ENCODE peak calls at places on chromosomes 12 and 14, in seven cellular contexts. One of them, this sample, is unnamed.

GRCh38 chr12:72612171-72612570 is 340.0 kb downstream of the TRHDE start:
- DNase-seq in type B pancreatic cell: no peak
- DNase-seq in endothelial cell: no peak
- DNase-seq in activated CD8-positive, alpha-beta T cell treated with anti-CD3 and anti-CD28 coated beads, Interleukin-2, amount 10 ng/mL, durations not matched to agents 7 days and 5 days: no peak
- DNase-seq in EL: no peak
- DNase-seq in progenitor cell of endocrine pancreas: no peak
- DNase-seq in RPMI7951: no peak
- DNase-seq in this sample: no peak

GRCh38 chr14:63438065-63438757 is 105.0 kb downstream of the PPP2R5E start:
- DNase-seq in type B pancreatic cell: no peak
- DNase-seq in endothelial cell: no peak
- DNase-seq in activated CD8-positive, alpha-beta T cell treated with anti-CD3 and anti-CD28 coated beads, Interleukin-2, amount 10 ng/mL, durations not matched to agents 7 days and 5 days: peak; percentile 61
- DNase-seq in EL: peak; percentile 95
- DNase-seq in progenitor cell of endocrine pancreas: no peak
- DNase-seq in RPMI7951: peak; percentile 93
- DNase-seq in this sample: peak; percentile 76

GRCh38 chr14:102140027-102140749 is 491 bp downstream of the WDR20 start:
- DNase-seq in type B pancreatic cell: no peak
- DNase-seq in endothelial cell: peak; percentile 28
- DNase-seq in activated CD8-positive, alpha-beta T cell treated with anti-CD3 and anti-CD28 coated beads, Interleukin-2, amount 10 ng/mL, durations not matched to agents 7 days and 5 days: peak; percentile 57
- DNase-seq in EL: peak; percentile 57
- DNase-seq in progenitor cell of endocrine pancreas: peak; percentile 17
- DNase-seq in RPMI7951: peak; percentile 34
- DNase-seq in this sample: peak; percentile 74

GRCh38 chr14:104421401-104421821 is 158.2 kb upstream of the C14orf180 start:
- DNase-seq in type B pancreatic cell: no peak
- DNase-seq in endothelial cell: no peak
- DNase-seq in activated CD8-positive, alpha-beta T cell treated with anti-CD3 and anti-CD28 coated beads, Interleukin-2, amount 10 ng/mL, durations not matched to agents 7 days and 5 days: no peak
- DNase-seq in EL: no peak
- DNase-seq in progenitor cell of endocrine pancreas: no peak
- DNase-seq in RPMI7951: no peak
- DNase-seq in this sample: peak; percentile 43

GRCh38 chr14:80565001-80565400 is 353.7 kb upstream of the DIO2 start:
- DNase-seq in type B pancreatic cell: no peak
- DNase-seq in endothelial cell: no peak
- DNase-seq in activated CD8-positive, alpha-beta T cell treated with anti-CD3 and anti-CD28 coated beads, Interleukin-2, amount 10 ng/mL, durations not matched to agents 7 days and 5 days: no peak
- DNase-seq in EL: no peak
- DNase-seq in progenitor cell of endocrine pancreas: no peak
- DNase-seq in RPMI7951: no peak
- DNase-seq in this sample: no peak

GRCh38 chr12:109114644-109115043 is 1.7 kb upstream of the ACACB start:
- DNase-seq in type B pancreatic cell: no peak
- DNase-seq in endothelial cell: no peak
- DNase-seq in activated CD8-positive, alpha-beta T cell treated with anti-CD3 and anti-CD28 coated beads, Interleukin-2, amount 10 ng/mL, durations not matched to agents 7 days and 5 days: no peak
- DNase-seq in EL: no peak
- DNase-seq in progenitor cell of endocrine pancreas: no peak
- DNase-seq in RPMI7951: no peak
- DNase-seq in this sample: no peak

GRCh38 chr12:57616383-57617101 is 5.3 kb downstream of the ARHGEF25 start:
- DNase-seq in type B pancreatic cell: no peak
- DNase-seq in endothelial cell: no peak
- DNase-seq in activated CD8-positive, alpha-beta T cell treated with anti-CD3 and anti-CD28 coated beads, Interleukin-2, amount 10 ng/mL, durations not matched to agents 7 days and 5 days: no peak
- DNase-seq in EL: peak; percentile 68
- DNase-seq in progenitor cell of endocrine pancreas: no peak
- DNase-seq in RPMI7951: peak; percentile 39
- DNase-seq in this sample: no peak

GRCh38 chr12:52522346-52523011 is 2.3 kb upstream of the KRT5 start:
- DNase-seq in type B pancreatic cell: peak; percentile 34
- DNase-seq in endothelial cell: no peak
- DNase-seq in activated CD8-positive, alpha-beta T cell treated with anti-CD3 and anti-CD28 coated beads, Interleukin-2, amount 10 ng/mL, durations not matched to agents 7 days and 5 days: peak; percentile 8
- DNase-seq in EL: peak; percentile 23
- DNase-seq in progenitor cell of endocrine pancreas: peak; percentile 7
- DNase-seq in RPMI7951: peak; percentile 9
- DNase-seq in this sample: peak; percentile 53

GRCh38 chr12:52495385-52495784 is 2.3 kb upstream of the KRT6A start:
- DNase-seq in type B pancreatic cell: no peak
- DNase-seq in endothelial cell: no peak
- DNase-seq in activated CD8-positive, alpha-beta T cell treated with anti-CD3 and anti-CD28 coated beads, Interleukin-2, amount 10 ng/mL, durations not matched to agents 7 days and 5 days: no peak
- DNase-seq in EL: no peak
- DNase-seq in progenitor cell of endocrine pancreas: no peak
- DNase-seq in RPMI7951: no peak
- DNase-seq in this sample: no peak

GRCh38 chr12:121245951-121246350 is 36.0 kb downstream of the P2RX4 start:
- DNase-seq in type B pancreatic cell: no peak
- DNase-seq in endothelial cell: no peak
- DNase-seq in activated CD8-positive, alpha-beta T cell treated with anti-CD3 and anti-CD28 coated beads, Interleukin-2, amount 10 ng/mL, durations not matched to agents 7 days and 5 days: no peak
- DNase-seq in EL: no peak
- DNase-seq in progenitor cell of endocrine pancreas: no peak
- DNase-seq in RPMI7951: no peak
- DNase-seq in this sample: no peak

GRCh38 chr14:61296707-61297502 is 15.8 kb upstream of the TMEM30B start:
- DNase-seq in type B pancreatic cell: no peak
- DNase-seq in endothelial cell: no peak
- DNase-seq in activated CD8-positive, alpha-beta T cell treated with anti-CD3 and anti-CD28 coated beads, Interleukin-2, amount 10 ng/mL, durations not matched to agents 7 days and 5 days: peak; percentile 50
- DNase-seq in EL: peak; percentile 39
- DNase-seq in progenitor cell of endocrine pancreas: no peak
- DNase-seq in RPMI7951: peak; percentile 26
- DNase-seq in this sample: no peak

GRCh38 chr12:32605326-32606095 is 73.6 kb upstream of the DNM1L start:
- DNase-seq in type B pancreatic cell: no peak
- DNase-seq in endothelial cell: no peak
- DNase-seq in activated CD8-positive, alpha-beta T cell treated with anti-CD3 and anti-CD28 coated beads, Interleukin-2, amount 10 ng/mL, durations not matched to agents 7 days and 5 days: no peak
- DNase-seq in EL: no peak
- DNase-seq in progenitor cell of endocrine pancreas: no peak
- DNase-seq in RPMI7951: no peak
- DNase-seq in this sample: no peak

GRCh38 chr12:25063873-25064598 is 115.1 kb upstream of the BCAT1 start:
- DNase-seq in type B pancreatic cell: no peak
- DNase-seq in endothelial cell: no peak
- DNase-seq in activated CD8-positive, alpha-beta T cell treated with anti-CD3 and anti-CD28 coated beads, Interleukin-2, amount 10 ng/mL, durations not matched to agents 7 days and 5 days: no peak
- DNase-seq in EL: no peak
- DNase-seq in progenitor cell of endocrine pancreas: no peak
- DNase-seq in RPMI7951: no peak
- DNase-seq in this sample: no peak

GRCh38 chr12:96516472-96517417 is 27.4 kb downstream of the CFAP54 start:
- DNase-seq in type B pancreatic cell: peak; percentile 72
- DNase-seq in endothelial cell: peak; percentile 80
- DNase-seq in activated CD8-positive, alpha-beta T cell treated with anti-CD3 and anti-CD28 coated beads, Interleukin-2, amount 10 ng/mL, durations not matched to agents 7 days and 5 days: peak; percentile 93
- DNase-seq in EL: peak; percentile 72
- DNase-seq in progenitor cell of endocrine pancreas: peak; percentile 40
- DNase-seq in RPMI7951: peak; percentile 62
- DNase-seq in this sample: no peak

GRCh38 chr12:93713060-93713459 is 35.9 kb downstream of the CRADD start:
- DNase-seq in type B pancreatic cell: no peak
- DNase-seq in endothelial cell: no peak
- DNase-seq in activated CD8-positive, alpha-beta T cell treated with anti-CD3 and anti-CD28 coated beads, Interleukin-2, amount 10 ng/mL, durations not matched to agents 7 days and 5 days: no peak
- DNase-seq in EL: no peak
- DNase-seq in progenitor cell of endocrine pancreas: no peak
- DNase-seq in RPMI7951: no peak
- DNase-seq in this sample: no peak

GRCh38 chr12:105523164-105524057 is 192.9 kb downstream of the C12orf75 start:
- DNase-seq in type B pancreatic cell: peak; percentile 78
- DNase-seq in endothelial cell: no peak
- DNase-seq in activated CD8-positive, alpha-beta T cell treated with anti-CD3 and anti-CD28 coated beads, Interleukin-2, amount 10 ng/mL, durations not matched to agents 7 days and 5 days: no peak
- DNase-seq in EL: peak; percentile 96
- DNase-seq in progenitor cell of endocrine pancreas: no peak
- DNase-seq in RPMI7951: peak; percentile 92
- DNase-seq in this sample: peak; percentile 90

GRCh38 chr12:15634010-15634676 is 155.0 kb downstream of the EPS8 start:
- DNase-seq in type B pancreatic cell: no peak
- DNase-seq in endothelial cell: no peak
- DNase-seq in activated CD8-positive, alpha-beta T cell treated with anti-CD3 and anti-CD28 coated beads, Interleukin-2, amount 10 ng/mL, durations not matched to agents 7 days and 5 days: no peak
- DNase-seq in EL: peak; percentile 39
- DNase-seq in progenitor cell of endocrine pancreas: no peak
- DNase-seq in RPMI7951: no peak
- DNase-seq in this sample: no peak

GRCh38 chr12:51815571-51815970 is 32.9 kb downstream of the FIGNL2 start:
- DNase-seq in type B pancreatic cell: no peak
- DNase-seq in endothelial cell: no peak
- DNase-seq in activated CD8-positive, alpha-beta T cell treated with anti-CD3 and anti-CD28 coated beads, Interleukin-2, amount 10 ng/mL, durations not matched to agents 7 days and 5 days: no peak
- DNase-seq in EL: no peak
- DNase-seq in progenitor cell of endocrine pancreas: no peak
- DNase-seq in RPMI7951: no peak
- DNase-seq in this sample: no peak

GRCh38 chr12:2691340-2692111 is 103.2 kb upstream of the FKBP4 start:
- DNase-seq in type B pancreatic cell: peak; percentile 71
- DNase-seq in endothelial cell: peak; percentile 41
- DNase-seq in activated CD8-positive, alpha-beta T cell treated with anti-CD3 and anti-CD28 coated beads, Interleukin-2, amount 10 ng/mL, durations not matched to agents 7 days and 5 days: peak; percentile 78
- DNase-seq in EL: no peak
- DNase-seq in progenitor cell of endocrine pancreas: no peak
- DNase-seq in RPMI7951: no peak
- DNase-seq in this sample: no peak

GRCh38 chr12:114476159-114476558 is 70.2 kb upstream of the TBX5 start:
- DNase-seq in type B pancreatic cell: no peak
- DNase-seq in endothelial cell: no peak
- DNase-seq in activated CD8-positive, alpha-beta T cell treated with anti-CD3 and anti-CD28 coated beads, Interleukin-2, amount 10 ng/mL, durations not matched to agents 7 days and 5 days: no peak
- DNase-seq in EL: peak; percentile 48
- DNase-seq in progenitor cell of endocrine pancreas: no peak
- DNase-seq in RPMI7951: peak; percentile 29
- DNase-seq in this sample: no peak

GRCh38 chr12:64824500-64825142 is at the start of gene TBC1D30:
- DNase-seq in type B pancreatic cell: peak; percentile 70
- DNase-seq in endothelial cell: peak; percentile 28
- DNase-seq in activated CD8-positive, alpha-beta T cell treated with anti-CD3 and anti-CD28 coated beads, Interleukin-2, amount 10 ng/mL, durations not matched to agents 7 days and 5 days: peak; percentile 23
- DNase-seq in EL: peak; percentile 16
- DNase-seq in progenitor cell of endocrine pancreas: peak; percentile 14
- DNase-seq in RPMI7951: peak; percentile 17
- DNase-seq in this sample: no peak

GRCh38 chr12:119153477-119154434 is 25.0 kb upstream of the HSPB8 start:
- DNase-seq in type B pancreatic cell: peak; percentile 80
- DNase-seq in endothelial cell: peak; percentile 82
- DNase-seq in activated CD8-positive, alpha-beta T cell treated with anti-CD3 and anti-CD28 coated beads, Interleukin-2, amount 10 ng/mL, durations not matched to agents 7 days and 5 days: peak; percentile 22
- DNase-seq in EL: peak; percentile 34
- DNase-seq in progenitor cell of endocrine pancreas: peak; percentile 88
- DNase-seq in RPMI7951: no peak
- DNase-seq in this sample: no peak

GRCh38 chr14:68233385-68233784 is 413.8 kb downstream of the RAD51B start:
- DNase-seq in type B pancreatic cell: no peak
- DNase-seq in endothelial cell: no peak
- DNase-seq in activated CD8-positive, alpha-beta T cell treated with anti-CD3 and anti-CD28 coated beads, Interleukin-2, amount 10 ng/mL, durations not matched to agents 7 days and 5 days: no peak
- DNase-seq in EL: no peak
- DNase-seq in progenitor cell of endocrine pancreas: no peak
- DNase-seq in RPMI7951: no peak
- DNase-seq in this sample: no peak

GRCh38 chr12:72076558-72076915 is 137.9 kb downstream of the TPH2 start:
- DNase-seq in type B pancreatic cell: no peak
- DNase-seq in endothelial cell: no peak
- DNase-seq in activated CD8-positive, alpha-beta T cell treated with anti-CD3 and anti-CD28 coated beads, Interleukin-2, amount 10 ng/mL, durations not matched to agents 7 days and 5 days: no peak
- DNase-seq in EL: no peak
- DNase-seq in progenitor cell of endocrine pancreas: no peak
- DNase-seq in RPMI7951: no peak
- DNase-seq in this sample: no peak

GRCh38 chr12:1611775-1612174 is 17.3 kb upstream of the WNT5B start:
- DNase-seq in type B pancreatic cell: no peak
- DNase-seq in endothelial cell: no peak
- DNase-seq in activated CD8-positive, alpha-beta T cell treated with anti-CD3 and anti-CD28 coated beads, Interleukin-2, amount 10 ng/mL, durations not matched to agents 7 days and 5 days: no peak
- DNase-seq in EL: peak; percentile 73
- DNase-seq in progenitor cell of endocrine pancreas: no peak
- DNase-seq in RPMI7951: peak; percentile 90
- DNase-seq in this sample: no peak

GRCh38 chr14:59897757-59898383 is 22.1 kb upstream of the LRRC9 start:
- DNase-seq in type B pancreatic cell: no peak
- DNase-seq in endothelial cell: peak; percentile 53
- DNase-seq in activated CD8-positive, alpha-beta T cell treated with anti-CD3 and anti-CD28 coated beads, Interleukin-2, amount 10 ng/mL, durations not matched to agents 7 days and 5 days: no peak
- DNase-seq in EL: peak; percentile 15
- DNase-seq in progenitor cell of endocrine pancreas: peak; percentile 18
- DNase-seq in RPMI7951: peak; percentile 10
- DNase-seq in this sample: no peak

GRCh38 chr14:101435546-101435945 is 125.7 kb upstream of the DIO3 start:
- DNase-seq in type B pancreatic cell: no peak
- DNase-seq in endothelial cell: no peak
- DNase-seq in activated CD8-positive, alpha-beta T cell treated with anti-CD3 and anti-CD28 coated beads, Interleukin-2, amount 10 ng/mL, durations not matched to agents 7 days and 5 days: no peak
- DNase-seq in EL: no peak
- DNase-seq in progenitor cell of endocrine pancreas: no peak
- DNase-seq in RPMI7951: no peak
- DNase-seq in this sample: no peak

GRCh38 chr14:22112004-22112403 is 438.4 kb upstream of the OR4E1 start:
- DNase-seq in type B pancreatic cell: no peak
- DNase-seq in endothelial cell: peak; percentile 59
- DNase-seq in activated CD8-positive, alpha-beta T cell treated with anti-CD3 and anti-CD28 coated beads, Interleukin-2, amount 10 ng/mL, durations not matched to agents 7 days and 5 days: peak; percentile 61
- DNase-seq in EL: peak; percentile 3
- DNase-seq in progenitor cell of endocrine pancreas: peak; percentile 19
- DNase-seq in RPMI7951: no peak
- DNase-seq in this sample: no peak

GRCh38 chr12:61282790-61283575 is 977.2 kb upstream of the USP15 start:
- DNase-seq in type B pancreatic cell: no peak
- DNase-seq in endothelial cell: no peak
- DNase-seq in activated CD8-positive, alpha-beta T cell treated with anti-CD3 and anti-CD28 coated beads, Interleukin-2, amount 10 ng/mL, durations not matched to agents 7 days and 5 days: no peak
- DNase-seq in EL: no peak
- DNase-seq in progenitor cell of endocrine pancreas: no peak
- DNase-seq in RPMI7951: no peak
- DNase-seq in this sample: no peak

GRCh38 chr12:65640489-65640901 is 183.8 kb upstream of the HMGA2 start:
- DNase-seq in type B pancreatic cell: no peak
- DNase-seq in endothelial cell: no peak
- DNase-seq in activated CD8-positive, alpha-beta T cell treated with anti-CD3 and anti-CD28 coated beads, Interleukin-2, amount 10 ng/mL, durations not matched to agents 7 days and 5 days: no peak
- DNase-seq in EL: no peak
- DNase-seq in progenitor cell of endocrine pancreas: no peak
- DNase-seq in RPMI7951: no peak
- DNase-seq in this sample: no peak

GRCh38 chr14:55123101-55123500 is 6.0 kb upstream of the LGALS3 start:
- DNase-seq in type B pancreatic cell: no peak
- DNase-seq in endothelial cell: no peak
- DNase-seq in activated CD8-positive, alpha-beta T cell treated with anti-CD3 and anti-CD28 coated beads, Interleukin-2, amount 10 ng/mL, durations not matched to agents 7 days and 5 days: no peak
- DNase-seq in EL: peak; percentile 90
- DNase-seq in progenitor cell of endocrine pancreas: no peak
- DNase-seq in RPMI7951: peak; percentile 81
- DNase-seq in this sample: no peak